ENCODE peak calls at places on chromosome 17, in eight cellular contexts. One of them, this sample, is unnamed.

GRCh38 chr17:13222931-13223330 is 205.1 kb upstream of the ELAC2 start:
- DNase-seq in effector CD4-positive, alpha-beta T cell: no peak
- DNase-seq in left colon: no peak
- DNase-seq in GM04503: no peak
- DNase-seq in NCI-H345: no peak
- DNase-seq in activated CD4-positive, alpha-beta memory T cell treated with anti-CD3 and anti-CD28 coated beads for 36 hours: no peak
- DNase-seq in ovary: no peak
- DNase-seq in WTC11: no peak
- DNase-seq in this sample: no peak

GRCh38 chr17:14303343-14304221 is 2.7 kb downstream of the HS3ST3B1 start:
- DNase-seq in effector CD4-positive, alpha-beta T cell: peak; percentile 46
- DNase-seq in left colon: no peak
- DNase-seq in GM04503: no peak
- DNase-seq in NCI-H345: no peak
- DNase-seq in activated CD4-positive, alpha-beta memory T cell treated with anti-CD3 and anti-CD28 coated beads for 36 hours: peak; percentile 64
- DNase-seq in ovary: no peak
- DNase-seq in WTC11: peak; percentile 37
- DNase-seq in this sample: no peak

GRCh38 chr17:81434079-81434478 is 38.8 kb downstream of the BAHCC1 start:
- DNase-seq in effector CD4-positive, alpha-beta T cell: no peak
- DNase-seq in left colon: no peak
- DNase-seq in GM04503: no peak
- DNase-seq in NCI-H345: no peak
- DNase-seq in activated CD4-positive, alpha-beta memory T cell treated with anti-CD3 and anti-CD28 coated beads for 36 hours: no peak
- DNase-seq in ovary: no peak
- DNase-seq in WTC11: no peak
- DNase-seq in this sample: no peak

GRCh38 chr17:1920948-1921351 is 91.1 kb downstream of the RPA1 start:
- DNase-seq in effector CD4-positive, alpha-beta T cell: no peak
- DNase-seq in left colon: no peak
- DNase-seq in GM04503: no peak
- DNase-seq in NCI-H345: no peak
- DNase-seq in activated CD4-positive, alpha-beta memory T cell treated with anti-CD3 and anti-CD28 coated beads for 36 hours: no peak
- DNase-seq in ovary: no peak
- DNase-seq in WTC11: no peak
- DNase-seq in this sample: no peak

GRCh38 chr17:58565389-58566311 is 51.2 kb upstream of the MTMR4 start:
- DNase-seq in effector CD4-positive, alpha-beta T cell: no peak
- DNase-seq in left colon: no peak
- DNase-seq in GM04503: no peak
- DNase-seq in NCI-H345: no peak
- DNase-seq in activated CD4-positive, alpha-beta memory T cell treated with anti-CD3 and anti-CD28 coated beads for 36 hours: no peak
- DNase-seq in ovary: no peak
- DNase-seq in WTC11: peak; percentile 16
- DNase-seq in this sample: no peak

GRCh38 chr17:5485270-5486205 is at the start of gene DERL2:
- DNase-seq in effector CD4-positive, alpha-beta T cell: no peak
- DNase-seq in left colon: no peak
- DNase-seq in GM04503: no peak
- DNase-seq in NCI-H345: no peak
- DNase-seq in activated CD4-positive, alpha-beta memory T cell treated with anti-CD3 and anti-CD28 coated beads for 36 hours: no peak
- DNase-seq in ovary: no peak
- DNase-seq in WTC11: peak; percentile 44
- DNase-seq in this sample: no peak

GRCh38 chr17:44218344-44219125 is 940 bp downstream of the UBTF start:
- DNase-seq in effector CD4-positive, alpha-beta T cell: peak; percentile 78
- DNase-seq in left colon: peak; percentile 89
- DNase-seq in GM04503: no peak
- DNase-seq in NCI-H345: peak; percentile 93
- DNase-seq in activated CD4-positive, alpha-beta memory T cell treated with anti-CD3 and anti-CD28 coated beads for 36 hours: peak; percentile 91
- DNase-seq in ovary: peak; percentile 91
- DNase-seq in WTC11: peak; percentile 72
- DNase-seq in this sample: no peak

GRCh38 chr17:75720656-75721462 is at the start of gene ITGB4:
- DNase-seq in effector CD4-positive, alpha-beta T cell: peak; percentile 53
- DNase-seq in left colon: peak; percentile 89
- DNase-seq in GM04503: no peak
- DNase-seq in NCI-H345: peak; percentile 41
- DNase-seq in activated CD4-positive, alpha-beta memory T cell treated with anti-CD3 and anti-CD28 coated beads for 36 hours: peak; percentile 64
- DNase-seq in ovary: no peak
- DNase-seq in WTC11: peak; percentile 87
- DNase-seq in this sample: no peak

GRCh38 chr17:48563385-48563838 is 14.7 kb downstream of the HOXB4 start:
- DNase-seq in effector CD4-positive, alpha-beta T cell: no peak
- DNase-seq in left colon: no peak
- DNase-seq in GM04503: no peak
- DNase-seq in NCI-H345: no peak
- DNase-seq in activated CD4-positive, alpha-beta memory T cell treated with anti-CD3 and anti-CD28 coated beads for 36 hours: no peak
- DNase-seq in ovary: no peak
- DNase-seq in WTC11: no peak
- DNase-seq in this sample: no peak

GRCh38 chr17:36136031-36136430 is 32.4 kb downstream of the CCL4 start:
- DNase-seq in effector CD4-positive, alpha-beta T cell: no peak
- DNase-seq in left colon: peak; percentile 86
- DNase-seq in GM04503: no peak
- DNase-seq in NCI-H345: no peak
- DNase-seq in activated CD4-positive, alpha-beta memory T cell treated with anti-CD3 and anti-CD28 coated beads for 36 hours: no peak
- DNase-seq in ovary: no peak
- DNase-seq in WTC11: no peak
- DNase-seq in this sample: no peak

GRCh38 chr17:27466748-27467375 is 10.6 kb downstream of the KSR1 start:
- DNase-seq in effector CD4-positive, alpha-beta T cell: no peak
- DNase-seq in left colon: no peak
- DNase-seq in GM04503: no peak
- DNase-seq in NCI-H345: no peak
- DNase-seq in activated CD4-positive, alpha-beta memory T cell treated with anti-CD3 and anti-CD28 coated beads for 36 hours: peak; percentile 93
- DNase-seq in ovary: no peak
- DNase-seq in WTC11: no peak
- DNase-seq in this sample: no peak

GRCh38 chr17:71127416-71127815 is 958.1 kb downstream of the KCNJ2 start:
- DNase-seq in effector CD4-positive, alpha-beta T cell: no peak
- DNase-seq in left colon: no peak
- DNase-seq in GM04503: no peak
- DNase-seq in NCI-H345: no peak
- DNase-seq in activated CD4-positive, alpha-beta memory T cell treated with anti-CD3 and anti-CD28 coated beads for 36 hours: no peak
- DNase-seq in ovary: no peak
- DNase-seq in WTC11: no peak
- DNase-seq in this sample: no peak

GRCh38 chr17:75738218-75738802 is 17.1 kb downstream of the ITGB4 start:
- DNase-seq in effector CD4-positive, alpha-beta T cell: no peak
- DNase-seq in left colon: no peak
- DNase-seq in GM04503: no peak
- DNase-seq in NCI-H345: no peak
- DNase-seq in activated CD4-positive, alpha-beta memory T cell treated with anti-CD3 and anti-CD28 coated beads for 36 hours: peak; percentile 70
- DNase-seq in ovary: no peak
- DNase-seq in WTC11: no peak
- DNase-seq in this sample: no peak

GRCh38 chr17:67475161-67475887 is 98.2 kb downstream of the PITPNC1 start:
- DNase-seq in effector CD4-positive, alpha-beta T cell: peak; percentile 82
- DNase-seq in left colon: peak; percentile 64
- DNase-seq in GM04503: no peak
- DNase-seq in NCI-H345: peak; percentile 75
- DNase-seq in activated CD4-positive, alpha-beta memory T cell treated with anti-CD3 and anti-CD28 coated beads for 36 hours: peak; percentile 92
- DNase-seq in ovary: peak; percentile 62
- DNase-seq in WTC11: peak; percentile 78
- DNase-seq in this sample: no peak

GRCh38 chr17:29042026-29042678 is 789 bp upstream of the PIPOX start:
- DNase-seq in effector CD4-positive, alpha-beta T cell: no peak
- DNase-seq in left colon: no peak
- DNase-seq in GM04503: no peak
- DNase-seq in NCI-H345: no peak
- DNase-seq in activated CD4-positive, alpha-beta memory T cell treated with anti-CD3 and anti-CD28 coated beads for 36 hours: no peak
- DNase-seq in ovary: no peak
- DNase-seq in WTC11: no peak
- DNase-seq in this sample: no peak

GRCh38 chr17:40547079-40547784 is 18.0 kb downstream of the CCR7 start:
- DNase-seq in effector CD4-positive, alpha-beta T cell: peak; percentile 43
- DNase-seq in left colon: no peak
- DNase-seq in GM04503: no peak
- DNase-seq in NCI-H345: peak; percentile 98
- DNase-seq in activated CD4-positive, alpha-beta memory T cell treated with anti-CD3 and anti-CD28 coated beads for 36 hours: peak; percentile 80
- DNase-seq in ovary: no peak
- DNase-seq in WTC11: peak; percentile 7
- DNase-seq in this sample: no peak

GRCh38 chr17:78343433-78344201 is 16.3 kb downstream of the SOCS3 start:
- DNase-seq in effector CD4-positive, alpha-beta T cell: peak; percentile 56
- DNase-seq in left colon: peak; percentile 65
- DNase-seq in GM04503: no peak
- DNase-seq in NCI-H345: no peak
- DNase-seq in activated CD4-positive, alpha-beta memory T cell treated with anti-CD3 and anti-CD28 coated beads for 36 hours: peak; percentile 89
- DNase-seq in ovary: peak; percentile 50
- DNase-seq in WTC11: no peak
- DNase-seq in this sample: no peak

GRCh38 chr17:28907709-28908475 is 5.0 kb upstream of the DHRS13 start:
- DNase-seq in effector CD4-positive, alpha-beta T cell: no peak
- DNase-seq in left colon: no peak
- DNase-seq in GM04503: no peak
- DNase-seq in NCI-H345: no peak
- DNase-seq in activated CD4-positive, alpha-beta memory T cell treated with anti-CD3 and anti-CD28 coated beads for 36 hours: no peak
- DNase-seq in ovary: no peak
- DNase-seq in WTC11: no peak
- DNase-seq in this sample: no peak

GRCh38 chr17:5762191-5762590 is 177.9 kb upstream of the NLRP1 start:
- DNase-seq in effector CD4-positive, alpha-beta T cell: no peak
- DNase-seq in left colon: no peak
- DNase-seq in GM04503: no peak
- DNase-seq in NCI-H345: no peak
- DNase-seq in activated CD4-positive, alpha-beta memory T cell treated with anti-CD3 and anti-CD28 coated beads for 36 hours: no peak
- DNase-seq in ovary: no peak
- DNase-seq in WTC11: no peak
- DNase-seq in this sample: peak; percentile 4